ENCODE peak calls at places on chromosomes 11 and 22, in six cellular contexts. One of them, this sample, is unnamed.

GRCh38 chr22:23892130-23892529 is 2.1 kb upstream of the MIF start:
- DNase-seq in brain microvascular endothelial cell: no peak
- DNase-seq in body of pancreas: no peak
- DNase-seq in left lung: no peak
- DNase-seq in GM23338: no peak
- DNase-seq in H1: no peak
- DNase-seq in this sample: no peak

GRCh38 chr11:34124885-34125668 is 19.6 kb downstream of the NAT10 start:
- DNase-seq in GM23338: no peak
- DNase-seq in left lung: no peak
- DNase-seq in brain microvascular endothelial cell: no peak
- DNase-seq in body of pancreas: no peak
- DNase-seq in H1: no peak
- DNase-seq in this sample: no peak

GRCh38 chr11:8381871-8382396 is 118.3 kb upstream of the LMO1 start:
- DNase-seq in left lung: no peak
- DNase-seq in GM23338: no peak
- DNase-seq in H1: no peak
- DNase-seq in brain microvascular endothelial cell: no peak
- DNase-seq in body of pancreas: no peak
- DNase-seq in this sample: no peak

GRCh38 chr22:19930537-19931486 is 10.8 kb upstream of the COMT start:
- DNase-seq in brain microvascular endothelial cell: no peak
- DNase-seq in left lung: peak; percentile 61
- DNase-seq in H1: no peak
- DNase-seq in body of pancreas: no peak
- DNase-seq in GM23338: no peak
- DNase-seq in this sample: no peak

GRCh38 chr11:11381471-11382100 is 28.5 kb upstream of the CSNK2A3 start:
- DNase-seq in GM23338: no peak
- DNase-seq in brain microvascular endothelial cell: no peak
- DNase-seq in left lung: no peak
- DNase-seq in H1: no peak
- DNase-seq in body of pancreas: no peak
- DNase-seq in this sample: no peak

GRCh38 chr22:49136816-49137180 is 690.9 kb downstream of the BRD1 start:
- DNase-seq in brain microvascular endothelial cell: no peak
- DNase-seq in H1: no peak
- DNase-seq in GM23338: no peak
- DNase-seq in body of pancreas: no peak
- DNase-seq in left lung: no peak
- DNase-seq in this sample: no peak

GRCh38 chr11:73989156-73989555 is 6.5 kb upstream of the UCP2 start:
- DNase-seq in H1: no peak
- DNase-seq in GM23338: no peak
- DNase-seq in body of pancreas: no peak
- DNase-seq in brain microvascular endothelial cell: no peak
- DNase-seq in left lung: no peak
- DNase-seq in this sample: no peak

GRCh38 chr22:23690713-23691112 is at the start of gene RGL4:
- DNase-seq in body of pancreas: no peak
- DNase-seq in brain microvascular endothelial cell: no peak
- DNase-seq in GM23338: no peak
- DNase-seq in left lung: no peak
- DNase-seq in H1: no peak
- DNase-seq in this sample: no peak

GRCh38 chr22:49321477-49322055 is 506.1 kb downstream of the BRD1 start:
- DNase-seq in body of pancreas: no peak
- DNase-seq in GM23338: no peak
- DNase-seq in left lung: no peak
- DNase-seq in brain microvascular endothelial cell: no peak
- DNase-seq in H1: no peak
- DNase-seq in this sample: no peak

GRCh38 chr11:1394936-1395772 is 5.4 kb downstream of the BRSK2 start:
- DNase-seq in left lung: peak; percentile 71
- DNase-seq in body of pancreas: no peak
- DNase-seq in H1: no peak
- DNase-seq in brain microvascular endothelial cell: no peak
- DNase-seq in GM23338: no peak
- DNase-seq in this sample: no peak

GRCh38 chr11:71450507-71450906 is 2.3 kb upstream of the DHCR7 start:
- DNase-seq in GM23338: no peak
- DNase-seq in left lung: no peak
- DNase-seq in H1: no peak
- DNase-seq in body of pancreas: no peak
- DNase-seq in brain microvascular endothelial cell: no peak
- DNase-seq in this sample: no peak

GRCh38 chr11:34926101-34926830 is 9.8 kb downstream of the PDHX start:
- DNase-seq in body of pancreas: peak; percentile 23
- DNase-seq in GM23338: peak; percentile 58
- DNase-seq in brain microvascular endothelial cell: peak; percentile 24
- DNase-seq in left lung: no peak
- DNase-seq in H1: no peak
- DNase-seq in this sample: no peak

GRCh38 chr22:31332886-31333285 is 13.3 kb downstream of the PATZ1 start:
- DNase-seq in brain microvascular endothelial cell: no peak
- DNase-seq in GM23338: no peak
- DNase-seq in H1: no peak
- DNase-seq in left lung: no peak
- DNase-seq in body of pancreas: no peak
- DNase-seq in this sample: no peak

GRCh38 chr22:30408388-30409101 is 11.7 kb downstream of the SEC14L2 start:
- DNase-seq in body of pancreas: no peak
- DNase-seq in brain microvascular endothelial cell: peak; percentile 61
- DNase-seq in H1: no peak
- DNase-seq in GM23338: no peak
- DNase-seq in left lung: no peak
- DNase-seq in this sample: no peak

GRCh38 chr22:27210111-27210739 is 552.8 kb downstream of the MIAT start:
- DNase-seq in GM23338: no peak
- DNase-seq in body of pancreas: no peak
- DNase-seq in H1: no peak
- DNase-seq in left lung: no peak
- DNase-seq in brain microvascular endothelial cell: no peak
- DNase-seq in this sample: no peak

GRCh38 chr11:57054782-57055181 is 66.1 kb downstream of the OR5AK2 start:
- DNase-seq in GM23338: no peak
- DNase-seq in left lung: no peak
- DNase-seq in H1: no peak
- DNase-seq in brain microvascular endothelial cell: no peak
- DNase-seq in body of pancreas: no peak
- DNase-seq in this sample: no peak

GRCh38 chr11:8527939-8528338 is 66.1 kb downstream of the STK33 start:
- DNase-seq in GM23338: peak; percentile 66
- DNase-seq in H1: no peak
- DNase-seq in body of pancreas: no peak
- DNase-seq in left lung: no peak
- DNase-seq in brain microvascular endothelial cell: no peak
- DNase-seq in this sample: no peak

GRCh38 chr22:20632082-20632481 is 124.7 kb downstream of the MED15 start:
- DNase-seq in brain microvascular endothelial cell: no peak
- DNase-seq in GM23338: no peak
- DNase-seq in left lung: no peak
- DNase-seq in H1: no peak
- DNase-seq in body of pancreas: no peak
- DNase-seq in this sample: no peak

GRCh38 chr22:19875531-19876313 is 21.0 kb upstream of the GNB1L start:
- DNase-seq in GM23338: no peak
- DNase-seq in body of pancreas: no peak
- DNase-seq in H1: no peak
- DNase-seq in left lung: peak; percentile 63
- DNase-seq in brain microvascular endothelial cell: peak; percentile 52
- DNase-seq in this sample: peak; percentile 6

GRCh38 chr22:23161029-23161428 is 15.8 kb downstream of the RAB36 start:
- DNase-seq in brain microvascular endothelial cell: no peak
- DNase-seq in left lung: no peak
- DNase-seq in H1: no peak
- DNase-seq in body of pancreas: no peak
- DNase-seq in GM23338: no peak
- DNase-seq in this sample: no peak

GRCh38 chr22:32413715-32414114 is 1.7 kb upstream of the RTCB start:
- DNase-seq in left lung: no peak
- DNase-seq in brain microvascular endothelial cell: peak; percentile 12
- DNase-seq in H1: no peak
- DNase-seq in body of pancreas: no peak
- DNase-seq in GM23338: peak; percentile 40
- DNase-seq in this sample: no peak

GRCh38 chr11:80980221-80980620 is 1539.4 kb upstream of the TENM4 start:
- DNase-seq in H1: no peak
- DNase-seq in left lung: no peak
- DNase-seq in brain microvascular endothelial cell: peak; percentile 69
- DNase-seq in body of pancreas: no peak
- DNase-seq in GM23338: no peak
- DNase-seq in this sample: no peak

GRCh38 chr22:28710889-28711285 is 30.7 kb downstream of the CHEK2 start:
- DNase-seq in H1: no peak
- DNase-seq in body of pancreas: no peak
- DNase-seq in brain microvascular endothelial cell: peak; percentile 24
- DNase-seq in GM23338: no peak
- DNase-seq in left lung: no peak
- DNase-seq in this sample: no peak
- TF ChIP-seq CTCF in H1: no peak
- TF ChIP-seq CTCF in body of pancreas: no peak
- TF ChIP-seq CTCF in brain microvascular endothelial cell: no peak
- TF ChIP-seq CTCF in GM23338: no peak
- TF ChIP-seq CTCF in left lung: no peak
- TF ChIP-seq CTCF in this sample: no peak

GRCh38 chr11:94851864-94852581 is 83.9 kb downstream of the AMOTL1 start:
- DNase-seq in brain microvascular endothelial cell: no peak
- DNase-seq in left lung: no peak
- DNase-seq in H1: no peak
- DNase-seq in GM23338: no peak
- DNase-seq in body of pancreas: no peak
- DNase-seq in this sample: no peak
- H3K36me3 ChIP-seq in brain microvascular endothelial cell: peaks cover 53% of the 10 kb centered on the region
- H3K36me3 ChIP-seq in left lung: no peaks in the 10 kb centered on the region
- H3K36me3 ChIP-seq in H1: peaks cover 36% of the 10 kb centered on the region
- H3K36me3 ChIP-seq in GM23338: peaks cover 4% of the 10 kb centered on the region
- H3K36me3 ChIP-seq in body of pancreas: peaks cover 13% of the 10 kb centered on the region
- H3K36me3 ChIP-seq in this sample: peaks cover 80% of the 10 kb centered on the region

GRCh38 chr11:121451178-121451981 is 734 bp upstream of the SORL1 start:
- DNase-seq in body of pancreas: no peak
- DNase-seq in GM23338: no peak
- DNase-seq in brain microvascular endothelial cell: no peak
- DNase-seq in H1: no peak
- DNase-seq in left lung: no peak
- DNase-seq in this sample: no peak

GRCh38 chr11:121450424-121450823 is 1.7 kb upstream of the SORL1 start:
- DNase-seq in body of pancreas: no peak
- DNase-seq in brain microvascular endothelial cell: no peak
- DNase-seq in GM23338: no peak
- DNase-seq in left lung: no peak
- DNase-seq in H1: no peak
- DNase-seq in this sample: no peak

GRCh38 chr11:121453589-121454299 is 977 bp upstream of the SORL1-AS1 start:
- DNase-seq in H1: no peak
- DNase-seq in GM23338: no peak
- DNase-seq in brain microvascular endothelial cell: no peak
- DNase-seq in body of pancreas: no peak
- DNase-seq in left lung: no peak
- DNase-seq in this sample: no peak

GRCh38 chr11:121451982-121452608 is at the start of gene SORL1:
- DNase-seq in brain microvascular endothelial cell: no peak
- DNase-seq in left lung: peak; percentile 95
- DNase-seq in body of pancreas: peak; percentile 71
- DNase-seq in H1: peak; percentile 44
- DNase-seq in GM23338: peak; percentile 93
- DNase-seq in this sample: peak; percentile 84

GRCh38 chr11:121452609-121453150 is at the start of gene SORL1-AS1:
- DNase-seq in left lung: no peak
- DNase-seq in GM23338: peak; percentile 54
- DNase-seq in body of pancreas: peak; percentile 18
- DNase-seq in brain microvascular endothelial cell: no peak
- DNase-seq in H1: no peak
- DNase-seq in this sample: peak; percentile 19
- H3K27ac ChIP-seq in left lung: peak within 1 kb of the TSS; percentile 46
- H3K27ac ChIP-seq in GM23338: peak within 1 kb of the TSS; percentile 78
- H3K27ac ChIP-seq in body of pancreas: peak within 1 kb of the TSS; percentile 79
- H3K27ac ChIP-seq in brain microvascular endothelial cell: no peak within 1 kb of the TSS
- H3K27ac ChIP-seq in H1: peak within 1 kb of the TSS; percentile 81
- H3K27ac ChIP-seq in this sample: peak within 1 kb of the TSS; percentile 63

DNA sequence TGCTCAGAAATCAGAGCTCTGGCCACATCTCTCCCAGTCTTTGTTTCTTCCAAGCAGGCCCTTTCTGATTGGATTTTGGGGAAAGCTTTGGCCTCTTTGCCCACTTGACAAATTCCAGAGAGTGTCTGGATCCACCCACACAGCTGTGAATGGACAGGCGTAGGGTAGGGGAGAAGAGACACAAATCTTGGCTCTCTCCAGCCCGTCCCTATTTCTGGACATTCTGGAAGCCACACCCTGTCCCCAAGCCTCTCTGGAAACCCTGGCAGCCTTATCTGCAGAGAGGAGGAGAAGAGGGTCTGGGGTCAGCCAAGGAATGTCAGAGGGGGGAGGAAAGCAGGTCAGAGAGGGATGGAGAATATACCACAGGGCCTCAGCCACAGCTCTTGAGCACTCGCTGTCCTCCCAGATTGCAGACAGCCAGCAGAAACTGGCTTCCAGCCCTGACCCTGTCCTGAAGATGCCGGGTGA is 59.5 kb upstream of the WNT11 start:
- DNase-seq in left lung: no peak
- DNase-seq in body of pancreas: peak; percentile 57
- DNase-seq in H1: no peak
- DNase-seq in brain microvascular endothelial cell: no peak
- DNase-seq in GM23338: no peak
- DNase-seq in this sample: no peak
- TF ChIP-seq CTCF in left lung: no peak
- TF ChIP-seq CTCF in body of pancreas: no peak
- TF ChIP-seq CTCF in H1: no peak
- TF ChIP-seq CTCF in brain microvascular endothelial cell: no peak
- TF ChIP-seq CTCF in GM23338: no peak
- TF ChIP-seq CTCF in this sample: no peak

GRCh38 chr11:75400110-75400865 is 970 bp downstream of the RPS3 start:
- DNase-seq in left lung: no peak
- DNase-seq in body of pancreas: no peak
- DNase-seq in brain microvascular endothelial cell: no peak
- DNase-seq in GM23338: no peak
- DNase-seq in H1: no peak
- DNase-seq in this sample: no peak
- H3K36me3 ChIP-seq in left lung: no peaks in the 10 kb centered on the region
- H3K36me3 ChIP-seq in body of pancreas: peaks cover 4% of the 10 kb centered on the region
- H3K36me3 ChIP-seq in brain microvascular endothelial cell: peaks cover 50% of the 10 kb centered on the region
- H3K36me3 ChIP-seq in GM23338: peaks cover 47% of the 10 kb centered on the region
- H3K36me3 ChIP-seq in H1: peaks cover 49% of the 10 kb centered on the region
- H3K36me3 ChIP-seq in this sample: peaks cover 57% of the 10 kb centered on the region

DNA sequence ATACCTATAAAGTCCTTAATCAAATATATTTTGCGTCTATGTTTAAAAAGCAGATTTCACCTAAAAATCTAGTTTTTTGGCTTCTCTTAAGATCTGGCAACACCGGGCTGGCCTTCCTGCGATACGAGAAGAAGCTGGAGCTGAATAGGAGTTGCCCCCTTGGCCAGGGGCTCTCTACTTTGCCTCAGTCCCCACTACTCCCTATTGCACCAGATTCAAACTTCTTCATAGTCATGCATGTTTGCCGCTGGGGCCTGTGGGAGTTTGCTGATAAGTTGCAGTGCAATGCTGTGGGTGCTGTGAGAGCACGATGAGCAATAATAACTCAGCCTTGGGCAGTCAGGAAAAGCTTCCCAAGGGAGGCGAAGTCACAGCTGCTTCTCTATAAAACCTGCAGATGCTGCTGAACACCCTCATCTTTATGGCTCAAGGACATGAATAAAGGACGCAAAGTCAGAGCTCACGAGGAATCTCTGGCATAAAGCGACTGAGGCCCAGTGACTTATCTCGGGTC is 15.2 kb upstream of the EIF3D start:
- DNase-seq in left lung: no peak
- DNase-seq in brain microvascular endothelial cell: peak; percentile 64
- DNase-seq in GM23338: no peak
- DNase-seq in H1: no peak
- DNase-seq in body of pancreas: no peak
- DNase-seq in this sample: no peak
- H3K27ac ChIP-seq in left lung: no peak overlapping the region
- H3K27ac ChIP-seq in brain microvascular endothelial cell: peak overlapping the region; percentile 15
- H3K27ac ChIP-seq in GM23338: no peak overlapping the region
- H3K27ac ChIP-seq in H1: no peak overlapping the region
- H3K27ac ChIP-seq in body of pancreas: no peak overlapping the region
- H3K27ac ChIP-seq in this sample: no peak overlapping the region

This sample was measured in WERI-Rb-1.